ENCODE peak calls at places on chromosomes 4 and X, in ten cellular contexts. M is AG04449; F is AG04450; V is activated B cell treated with CpG ODN at 0.5 μM for 24 hours; Y is Caco-2; J is tibial artery; L is CD4-positive, alpha-beta T cell; D is endothelial cell; I is CD8-positive, alpha-beta T cell; E is right lobe of liver. G is an unnamed sample.

GRCh38 chr4:150236626-150237025 is 158.4 kb downstream of the DCLK2 start:
- DNase-seq in M (no peak), F (no peak), V (no peak), Y (no peak), J (no peak), L (no peak), D (no peak), I (no peak), E (no peak), G (no peak)

GRCh38 chr4:1356181-1356998 is 9.4 kb downstream of the UVSSA start:
- DNase-seq in M (no peak), F (no peak), V (peak), Y (peak), J (peak), L (peak), D (peak), I (peak), E (peak), G (peak)

GRCh38 chr4:140675599-140676231 is 80.5 kb downstream of the TBC1D9 start:
- DNase-seq in M (no peak), F (no peak), V (no peak), Y (no peak), J (no peak), L (no peak), D (no peak), I (no peak), E (no peak), G (no peak)

GRCh38 chr4:37146260-37146659 is 98.3 kb upstream of the NWD2 start:
- DNase-seq in M (no peak), F (no peak), V (no peak), Y (no peak), J (no peak), L (no peak), D (no peak), I (no peak), E (no peak), G (no peak)

GRCh38 chrX:115696939-115697338 is 136.0 kb downstream of the PLS3 start:
- DNase-seq in M (no peak), F (no peak), V (no peak), Y (no peak), J (no peak), L (no peak), D (no peak), I (no peak), E (no peak), G (no peak)

GRCh38 chr4:77201857-77202256 is 44.9 kb downstream of the CCNG2 start:
- DNase-seq in M (no peak), F (no peak), V (no peak), Y (no peak), J (no peak), L (no peak), D (no peak), I (no peak), E (no peak), G (no peak)

GRCh38 chrX:49175435-49175834 is 3.7 kb downstream of the PLP2 start:
- DNase-seq in M (no peak), F (no peak), V (no peak), Y (no peak), J (no peak), L (no peak), D (no peak), I (no peak), E (no peak), G (no peak)

GRCh38 chr4:38210396-38211114 is 250.4 kb downstream of the PTTG2 start:
- DNase-seq in M (no peak), F (no peak), V (no peak), Y (no peak), J (no peak), L (no peak), D (no peak), I (no peak), E (no peak), G (no peak)

GRCh38 chr4:138542191-138542771 is 300.1 kb upstream of the SLC7A11 start:
- DNase-seq in M (no peak), F (no peak), V (no peak), Y (no peak), J (no peak), L (no peak), D (no peak), I (no peak), E (no peak), G (no peak)

GRCh38 chr4:158315706-158316105 is 105.4 kb downstream of the TMEM144 start:
- DNase-seq in M (peak), F (peak), V (no peak), Y (no peak), J (no peak), L (no peak), D (no peak), I (no peak), E (no peak), G (no peak)

GRCh38 chr4:186726150-186726439 is 2.4 kb upstream of the FAT1 start:
- DNase-seq in M (no peak), F (no peak), V (no peak), Y (no peak), J (no peak), L (no peak), D (no peak), I (no peak), E (no peak), G (no peak)

GRCh38 chr4:1382776-1383727 is 23.2 kb downstream of the NKX1-1 start:
- DNase-seq in M (no peak), F (no peak), V (no peak), Y (no peak), J (no peak), L (no peak), D (no peak), I (no peak), E (peak), G (peak)

GRCh38 chr4:6308890-6309643 is 39.4 kb downstream of the WFS1 start:
- DNase-seq in M (no peak), F (no peak), V (no peak), Y (no peak), J (no peak), L (no peak), D (peak), I (peak), E (no peak), G (peak)

GRCh38 chr4:94714360-94714759 is 43.4 kb upstream of the BMPR1B start:
- DNase-seq in M (no peak), F (no peak), V (no peak), Y (no peak), J (no peak), L (no peak), D (no peak), I (no peak), E (no peak), G (no peak)

GRCh38 chr4:140944539-140944938 is 188.4 kb upstream of the TBC1D9 start:
- DNase-seq in M (peak), F (no peak), V (no peak), Y (no peak), J (no peak), L (no peak), D (no peak), I (no peak), E (no peak), G (no peak)

GRCh38 chrX:1151378-1152077 is 60.9 kb downstream of the CRLF2 start:
- DNase-seq in M (no peak), F (no peak), V (no peak), Y (no peak), J (no peak), L (no peak), D (no peak), I (no peak), E (no peak), G (no peak)

GRCh38 chrX:154333837-154334271 is 38.3 kb downstream of the TKTL1 start:
- DNase-seq in M (no peak), F (no peak), V (no peak), Y (no peak), J (no peak), L (no peak), D (no peak), I (no peak), E (no peak), G (no peak)

GRCh38 chr4:7777871-7778523 is 161.7 kb downstream of the AFAP1 start:
- DNase-seq in M (no peak), F (no peak), V (no peak), Y (no peak), J (no peak), L (no peak), D (no peak), I (no peak), E (no peak), G (no peak)

GRCh38 chr4:33961751-33962150 is 2282.6 kb downstream of the ARAP2 start:
- DNase-seq in M (peak), F (no peak), V (no peak), Y (no peak), J (no peak), L (no peak), D (no peak), I (no peak), E (no peak), G (no peak)

GRCh38 chrX:47513697-47514085 is 30.7 kb upstream of the ZNF41 start:
- DNase-seq in M (no peak), F (no peak), V (no peak), Y (no peak), J (no peak), L (no peak), D (no peak), I (no peak), E (no peak), G (no peak)

GRCh38 chr4:136796953-136797352 is 735.3 kb downstream of the PCDH18 start:
- DNase-seq in M (no peak), F (no peak), V (no peak), Y (no peak), J (no peak), L (no peak), D (no peak), I (no peak), E (no peak), G (no peak)

GRCh38 chr4:82886145-82886942 is 4.6 kb downstream of the SEC31A start:
- DNase-seq in M (no peak), F (no peak), V (no peak), Y (no peak), J (no peak), L (no peak), D (no peak), I (no peak), E (no peak), G (no peak)
- TF ChIP-seq CTCF in M (no peak), F (no peak), V (no peak), Y (no peak), J (no peak), L (no peak), D (no peak), I (no peak), E (no peak), G (no peak)

GRCh38 chr4:41681054-41681453 is 67.5 kb downstream of the PHOX2B start:
- DNase-seq in M (no peak), F (no peak), V (no peak), Y (no peak), J (no peak), L (no peak), D (no peak), I (no peak), E (no peak), G (no peak)
- TF ChIP-seq CTCF in M (no peak), F (no peak), V (no peak), Y (no peak), J (no peak), L (no peak), D (no peak), I (no peak), E (no peak), G (no peak)

DNA sequence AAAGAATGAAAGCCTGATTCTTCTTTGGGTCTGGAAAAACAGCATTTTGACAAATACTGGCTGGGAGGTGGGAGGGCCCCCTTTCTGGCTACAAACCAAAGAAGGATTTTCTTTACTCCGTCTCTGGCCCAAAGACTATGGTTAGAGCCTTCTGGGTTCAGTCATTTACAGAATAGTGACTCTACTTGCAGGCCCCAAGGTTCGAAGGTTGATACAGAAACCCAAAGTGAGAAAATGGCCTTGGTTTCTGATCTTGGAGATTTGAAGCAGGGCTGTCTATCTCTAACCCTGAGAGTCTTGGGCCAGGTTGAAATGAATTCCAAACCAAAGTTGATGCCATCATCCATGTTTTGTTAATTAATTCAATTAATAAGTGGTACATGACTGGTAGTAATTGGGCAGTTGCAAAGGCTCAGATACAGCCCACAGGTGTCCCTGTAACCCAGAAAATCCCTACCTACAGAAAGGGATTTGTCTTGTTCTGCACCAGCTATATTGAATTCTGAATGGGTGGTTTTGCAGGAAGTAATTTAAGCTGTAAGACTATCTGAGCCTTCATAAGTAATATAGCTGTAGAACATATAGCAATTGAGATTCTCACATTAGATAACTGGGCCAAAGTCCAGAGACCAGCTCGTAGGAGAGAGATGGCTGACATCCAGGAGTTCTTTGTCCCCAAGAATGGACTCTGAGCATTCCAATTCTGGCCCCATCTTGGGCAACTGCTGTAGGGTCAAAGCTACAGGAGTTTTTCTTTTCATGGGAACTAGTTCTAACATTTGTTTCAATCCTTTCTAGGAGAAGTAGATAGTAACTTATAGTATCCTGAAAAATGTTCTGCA is 34.5 kb downstream of the CHRNA9 start:
- DNase-seq in M (no peak), F (no peak), V (no peak), Y (peak), J (no peak), L (no peak), D (no peak), I (no peak), E (no peak), G (no peak)
- TF ChIP-seq CTCF in M (no peak), F (no peak), V (no peak), Y (no peak), J (no peak), L (no peak), D (no peak), I (no peak), E (peak), G (no peak)

GRCh38 chrX:19535481-19535880 is 20.2 kb upstream of the MAP3K15 start:
- DNase-seq in M (no peak), F (no peak), V (no peak), Y (no peak), J (no peak), L (no peak), D (no peak), I (no peak), E (no peak), G (no peak)
- TF ChIP-seq CTCF in M (peak), F (peak), V (no peak), Y (peak), J (no peak), L (no peak), D (no peak), I (no peak), E (peak), G (no peak)

GRCh38 chrX:39167791-39168190 is 366.5 kb downstream of the MID1IP1 start:
- DNase-seq in M (no peak), F (no peak), V (no peak), Y (no peak), J (no peak), L (no peak), D (no peak), I (no peak), E (no peak), G (no peak)
- TF ChIP-seq CTCF in M (no peak), F (no peak), V (no peak), Y (no peak), J (no peak), L (no peak), D (no peak), I (no peak), E (no peak), G (no peak)